ENCODE peak calls at places on chromosomes 11 and 22, in eight cellular contexts. Y is cardiac muscle cell, V is osteoblast, A is right atrium auricular region, S is SK-N-SH, R is H9, J is PC-3, I is fibroblast of lung. N is an unnamed sample. For H3K4me1, the result is how much of the 10 kb centered on the place peaks cover.

GRCh38 chr11:72764503-72764902 is 12.3 kb upstream of the ARAP1 start:
- DNase-seq in Y (no peak), V (no peak), A (no peak), S (no peak), R (peak), J (no peak), I (no peak), N (peak)

GRCh38 chr11:10920205-10920604 is 62.4 kb upstream of the ZBED5 start:
- DNase-seq in Y (no peak), V (peak), A (no peak), S (no peak), R (no peak), J (no peak), I (peak), N (peak)

GRCh38 chr11:34915136-34916013 is 804 bp downstream of the APIP start:
- DNase-seq in Y (no peak), V (peak), A (no peak), S (no peak), R (no peak), J (no peak), I (peak), N (no peak)

GRCh38 chr22:25083414-25084166 is 116.1 kb upstream of the CRYBB3 start:
- DNase-seq in Y (no peak), V (no peak), A (no peak), S (peak), R (no peak), J (no peak), I (no peak), N (no peak)

GRCh38 chr22:23376256-23376655 is 195.9 kb downstream of the BCR start:
- DNase-seq in Y (no peak), V (no peak), A (no peak), S (no peak), R (peak), J (peak), I (no peak), N (no peak)

GRCh38 chr11:104090767-104091166 is 54.3 kb downstream of the DDI1 start:
- DNase-seq in Y (no peak), V (no peak), A (no peak), S (no peak), R (no peak), J (no peak), I (no peak), N (no peak)

GRCh38 chr11:107183963-107184362 is 165.7 kb upstream of the GUCY1A2 start:
- DNase-seq in Y (no peak), V (no peak), A (no peak), S (no peak), R (no peak), J (no peak), I (no peak), N (no peak)

GRCh38 chr11:111364503-111364902 is 14.6 kb downstream of the POU2AF1 start:
- DNase-seq in Y (no peak), V (no peak), A (no peak), S (no peak), R (no peak), J (no peak), I (no peak), N (no peak)

GRCh38 chr11:94728541-94728940 is 39.6 kb upstream of the AMOTL1 start:
- DNase-seq in Y (no peak), V (no peak), A (no peak), S (no peak), R (no peak), J (peak), I (no peak), N (no peak)

GRCh38 chr11:72079776-72080325 is 491 bp downstream of the NUMA1 start:
- DNase-seq in Y (no peak), V (no peak), A (no peak), S (peak), R (no peak), J (no peak), I (peak), N (peak)

GRCh38 chr11:44718612-44719390 is 8.0 kb upstream of the TSPAN18 start:
- DNase-seq in Y (no peak), V (no peak), A (no peak), S (no peak), R (no peak), J (no peak), I (no peak), N (no peak)

GRCh38 chr11:128021304-128022006 is 565.9 kb downstream of the ETS1 start:
- DNase-seq in Y (peak), V (no peak), A (no peak), S (peak), R (peak), J (no peak), I (peak), N (peak)

GRCh38 chr11:134414036-134414731 is 2.1 kb upstream of the B3GAT1 start:
- DNase-seq in Y (no peak), V (peak), A (no peak), S (peak), R (no peak), J (no peak), I (no peak), N (no peak)

GRCh38 chr11:70916321-70916720 is 336.1 kb downstream of the SHANK2 start:
- DNase-seq in Y (no peak), V (no peak), A (no peak), S (no peak), R (no peak), J (no peak), I (no peak), N (no peak)

GRCh38 chr22:30572840-30573593 is 1.4 kb downstream of the GAL3ST1 start:
- DNase-seq in Y (no peak), V (peak), A (no peak), S (no peak), R (no peak), J (no peak), I (no peak), N (peak)

GRCh38 chr11:71327156-71328085 is 75.0 kb upstream of the SHANK2 start:
- DNase-seq in Y (no peak), V (peak), A (no peak), S (no peak), R (no peak), J (no peak), I (no peak), N (no peak)

GRCh38 chr22:27100789-27101188 is 443.4 kb downstream of the MIAT start:
- DNase-seq in Y (peak), V (peak), A (no peak), S (peak), R (peak), J (no peak), I (no peak), N (no peak)

GRCh38 chr11:119673389-119674336 is 55.3 kb downstream of the NECTIN1 start:
- DNase-seq in Y (no peak), V (no peak), A (no peak), S (no peak), R (no peak), J (no peak), I (no peak), N (no peak)

GRCh38 chr11:26017322-26017860 is 314.5 kb upstream of the ANO3 start:
- DNase-seq in Y (no peak), V (no peak), A (no peak), S (no peak), R (no peak), J (no peak), I (no peak), N (no peak)

GRCh38 chr22:22583030-22583429 is 24.0 kb upstream of the PRAME start:
- DNase-seq in Y (no peak), V (no peak), A (no peak), S (no peak), R (no peak), J (no peak), I (no peak), N (no peak)

GRCh38 chr11:131066551-131066950 is 150.3 kb upstream of the SNX19 start:
- DNase-seq in Y (no peak), V (no peak), A (no peak), S (no peak), R (no peak), J (no peak), I (no peak), N (no peak)

GRCh38 chr22:23518381-23519187 is 61.5 kb downstream of the IGLL1 start:
- DNase-seq in Y (no peak), V (peak), A (no peak), S (peak), R (no peak), J (no peak), I (no peak), N (no peak)

GRCh38 chr22:46007003-46007847 is 30.3 kb upstream of the WNT7B start:
- DNase-seq in Y (no peak), V (peak), A (peak), S (peak), R (no peak), J (peak), I (peak), N (no peak)

GRCh38 chr11:75400110-75400865 is 970 bp downstream of the RPS3 start:
- DNase-seq in Y (no peak), V (no peak), A (no peak), S (no peak), R (no peak), J (peak), I (no peak), N (no peak)

GRCh38 chr11:4125141-4125540 is 30.5 kb downstream of the RRM1 start:
- DNase-seq in Y (no peak), V (no peak), A (no peak), S (no peak), R (no peak), J (peak), I (peak), N (no peak)

GRCh38 chr11:63589000-63589399 is 25.2 kb downstream of the PLAAT3 start:
- DNase-seq in Y (no peak), V (no peak), A (no peak), S (no peak), R (no peak), J (no peak), I (no peak), N (no peak)

GRCh38 chr22:48729499-48730171 is 1098.0 kb downstream of the BRD1 start:
- DNase-seq in Y (no peak), V (no peak), A (no peak), S (no peak), R (no peak), J (no peak), I (no peak), N (no peak)

DNA sequence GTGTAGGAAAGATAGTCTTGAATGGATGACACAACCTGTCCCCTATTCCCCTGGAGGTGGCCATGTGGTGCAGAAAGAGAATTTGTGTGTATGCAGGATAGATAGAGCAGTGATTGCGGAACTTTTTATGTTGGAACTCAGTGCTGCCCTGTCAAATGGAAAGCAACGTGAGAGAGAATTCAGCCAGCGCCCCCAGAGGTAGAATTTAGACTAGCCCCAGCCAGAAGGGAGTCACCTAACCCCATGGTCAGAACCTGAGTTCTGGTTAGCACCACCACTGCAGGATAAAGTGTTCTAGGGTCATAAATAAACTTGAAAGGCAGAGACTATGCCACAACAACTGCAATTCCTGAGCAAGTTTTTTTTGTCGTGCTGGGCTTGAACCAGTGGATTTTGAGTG is 152.9 kb upstream of the GRIA4 start:
- DNase-seq in Y (no peak), V (no peak), A (no peak), S (no peak), R (peak), J (no peak), I (no peak), N (no peak)
- TF ChIP-seq CTCF in Y (no peak), V (no peak), A (no peak), S (peak), R (peak), J (peak), I (no peak), N (peak)

GRCh38 chr22:38249301-38249700 is 23.5 kb downstream of the TMEM184B start:
- DNase-seq in Y (no peak), V (no peak), A (no peak), S (no peak), R (no peak), J (no peak), I (no peak), N (no peak)

GRCh38 chr22:38250642-38251354 is 22.0 kb downstream of the TMEM184B start:
- DNase-seq in Y (no peak), V (peak), A (no peak), S (no peak), R (no peak), J (no peak), I (no peak), N (no peak)

GRCh38 chr22:38249803-38250641 is 22.8 kb downstream of the TMEM184B start:
- DNase-seq in Y (no peak), V (peak), A (no peak), S (no peak), R (no peak), J (no peak), I (no peak), N (no peak)

GRCh38 chr22:38248280-38248679 is 24.5 kb downstream of the TMEM184B start:
- DNase-seq in Y (no peak), V (peak), A (no peak), S (no peak), R (no peak), J (no peak), I (no peak), N (no peak)

DNA sequence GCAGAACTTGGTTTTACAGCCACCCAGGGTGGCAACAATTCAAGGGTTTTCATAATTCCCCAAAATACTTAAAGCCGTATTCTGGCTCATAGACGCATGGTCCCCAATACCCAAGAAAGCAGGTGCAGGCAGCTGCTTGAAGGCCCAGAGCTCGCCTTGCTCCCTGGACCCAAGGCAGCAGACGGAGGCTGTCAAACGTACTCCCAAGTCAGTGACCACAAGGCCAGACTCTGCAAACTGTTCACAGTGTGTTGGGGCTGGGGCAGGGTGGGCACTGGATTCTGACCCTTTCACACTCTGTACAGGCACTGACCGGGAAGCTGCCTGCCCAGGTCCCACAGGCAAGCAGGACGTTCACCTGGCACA is 21.5 kb downstream of the TMEM184B start:
- DNase-seq in Y (no peak), V (peak), A (no peak), S (no peak), R (no peak), J (no peak), I (no peak), N (no peak)
- H3K4me1 ChIP-seq in Y (under half), V (under half), A (half or more), S (under half), R (under half), J (under half), I (under half), N (under half)

DNA sequence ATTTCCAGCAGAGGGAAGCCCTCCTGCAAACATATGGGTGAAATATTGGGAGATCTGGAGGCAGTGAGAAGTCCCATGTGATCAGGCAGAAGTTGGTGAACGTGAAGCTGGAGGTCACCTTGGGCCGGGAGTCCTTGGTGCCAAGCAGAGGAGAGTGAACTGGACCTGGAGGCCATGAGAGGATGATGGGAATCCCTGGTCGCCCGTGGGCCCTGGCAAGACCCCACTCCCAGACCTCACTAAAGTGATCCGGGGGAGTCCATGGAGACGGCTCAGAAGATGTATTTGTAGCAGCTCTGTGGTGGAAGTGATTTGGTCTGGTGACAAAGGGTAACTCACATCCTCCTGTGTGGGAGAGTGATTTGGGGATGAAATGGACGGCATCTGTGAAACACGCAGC is 71.0 kb downstream of the ARHGAP8 start:
- DNase-seq in Y (no peak), V (peak), A (no peak), S (no peak), R (no peak), J (no peak), I (no peak), N (no peak)
- TF ChIP-seq CTCF in Y (no peak), V (no peak), A (no peak), S (no peak), R (no peak), J (no peak), I (no peak), N (no peak)

GRCh38 chr11:36375348-36376314 is 79.5 kb downstream of the PRR5L start:
- DNase-seq in Y (no peak), V (no peak), A (no peak), S (peak), R (peak), J (no peak), I (no peak), N (no peak)
- H3K4me1 ChIP-seq in Y (under half), V (under half), A (under half), S (under half), R (under half), J (under half), I (under half), N (under half)

DNA sequence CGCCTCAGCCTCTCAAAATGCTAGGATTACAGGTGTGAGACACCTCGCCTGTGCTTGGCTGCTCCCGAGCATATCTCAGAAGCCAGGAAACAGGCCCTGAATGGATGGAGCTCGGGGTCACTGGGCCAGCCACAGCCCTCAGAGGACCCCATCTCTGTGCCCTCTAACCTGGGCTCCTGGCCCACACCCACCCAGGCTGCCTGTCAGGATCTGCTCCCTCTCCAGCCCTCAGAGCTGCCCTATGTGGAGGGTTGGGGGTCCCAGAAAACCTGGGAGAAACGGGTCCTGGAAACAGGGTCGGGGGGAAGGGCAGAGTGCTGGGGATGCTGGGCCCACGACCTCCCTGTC is 5.2 kb upstream of the CCDC188 start:
- DNase-seq in Y (no peak), V (no peak), A (no peak), S (no peak), R (no peak), J (no peak), I (no peak), N (no peak)
- TF ChIP-seq CTCF in Y (no peak), V (no peak), A (no peak), S (no peak), R (no peak), J (no peak), I (no peak), N (no peak)

DNA sequence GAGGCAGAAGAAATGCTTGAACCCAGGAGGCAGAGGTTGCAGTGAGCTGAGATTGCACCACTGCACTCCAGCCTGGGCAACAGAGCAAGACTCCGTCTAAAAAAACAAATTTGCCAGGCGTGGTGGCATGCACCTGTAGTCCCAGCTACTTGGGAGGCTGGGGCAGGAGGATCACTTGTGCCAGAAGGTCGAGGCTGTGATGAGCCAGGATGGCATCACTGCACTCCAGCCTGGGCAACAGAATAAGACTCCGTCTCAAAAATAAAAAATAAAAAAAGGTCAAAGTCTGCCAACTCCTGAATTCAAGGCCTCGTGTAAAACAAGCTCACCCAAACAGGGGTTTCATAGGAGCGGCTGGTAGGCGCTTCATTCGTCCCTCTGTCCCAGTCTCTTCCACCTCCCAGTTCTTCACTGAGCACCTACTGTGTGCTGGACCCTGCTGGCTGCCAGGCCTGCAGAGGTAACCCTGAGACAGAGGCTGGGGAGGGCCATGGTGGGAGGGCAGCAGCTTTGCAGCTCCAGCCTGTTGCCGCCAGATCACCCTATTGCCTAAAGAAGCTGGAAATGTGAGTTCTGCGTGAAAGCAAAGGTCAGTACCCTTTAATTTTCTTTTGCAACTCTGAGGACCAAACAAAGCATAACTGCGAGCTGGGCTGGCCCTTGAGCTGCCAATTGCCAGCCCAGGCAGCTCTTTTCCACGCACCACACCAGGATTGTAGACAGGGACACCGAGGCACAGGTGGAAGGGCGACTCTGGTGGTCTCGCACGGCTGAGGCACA is 15.3 kb downstream of the RPL3 start:
- DNase-seq in Y (no peak), V (peak), A (no peak), S (no peak), R (no peak), J (no peak), I (no peak), N (no peak)
- H3K4me1 ChIP-seq in Y (under half), V (under half), A (under half), S (under half), R (under half), J (under half), I (under half), N (under half)